ENCODE peak calls at places on chromosomes 5 and 9, in eight cellular contexts. T is dorsolateral prefrontal cortex; Z is CD4-positive, CD25-positive, alpha-beta regulatory T cell; X is AG09309; F is AG10803; S is GM23248; O is heart right ventricle; P is GM06990. V is an unnamed sample.

GRCh38 chr5:141965071-141965470 is 3.8 kb upstream of the RNF14 start:
- DNase-seq in T (no peak), Z (no peak), X (no peak), F (no peak), S (no peak), O (no peak), P (no peak), V (no peak)

GRCh38 chr9:134968011-134968822 is 50.5 kb upstream of the FCN1 start:
- DNase-seq in T (peak; percentile 27), Z (no peak), X (no peak), F (no peak), S (no peak), O (no peak), P (no peak), V (peak; percentile 26)

GRCh38 chr5:39409036-39409435 is 15.7 kb downstream of the DAB2 start:
- DNase-seq in T (no peak), Z (no peak), X (no peak), F (no peak), S (no peak), O (no peak), P (no peak), V (no peak)

GRCh38 chr9:127224883-127225739 is 39.5 kb upstream of the GARNL3 start:
- DNase-seq in T (peak; percentile 97), Z (peak; percentile 88), X (no peak), F (peak; percentile 80), S (peak; percentile 93), O (peak; percentile 99), P (peak; percentile 85), V (peak; percentile 93)

GRCh38 chr5:174223355-174223754 is 177.8 kb downstream of the NSG2 start:
- DNase-seq in T (no peak), Z (no peak), X (no peak), F (no peak), S (no peak), O (no peak), P (no peak), V (no peak)

GRCh38 chr5:13108281-13108680 is 836.2 kb downstream of the DNAH5 start:
- DNase-seq in T (no peak), Z (no peak), X (no peak), F (no peak), S (no peak), O (no peak), P (no peak), V (no peak)

GRCh38 chr9:104872959-104873850 is 54.8 kb downstream of the ABCA1 start:
- DNase-seq in T (peak; percentile 35), Z (no peak), X (peak; percentile 49), F (peak; percentile 95), S (peak; percentile 95), O (no peak), P (no peak), V (peak; percentile 88)

GRCh38 chr5:67015577-67016290 is 180.9 kb downstream of the CD180 start:
- DNase-seq in T (no peak), Z (no peak), X (no peak), F (no peak), S (no peak), O (no peak), P (no peak), V (peak; percentile 64)

GRCh38 chr5:626850-627249 is 14.7 kb downstream of the CEP72 start:
- DNase-seq in T (no peak), Z (no peak), X (peak; percentile 31), F (peak; percentile 36), S (no peak), O (no peak), P (no peak), V (no peak)

DNA sequence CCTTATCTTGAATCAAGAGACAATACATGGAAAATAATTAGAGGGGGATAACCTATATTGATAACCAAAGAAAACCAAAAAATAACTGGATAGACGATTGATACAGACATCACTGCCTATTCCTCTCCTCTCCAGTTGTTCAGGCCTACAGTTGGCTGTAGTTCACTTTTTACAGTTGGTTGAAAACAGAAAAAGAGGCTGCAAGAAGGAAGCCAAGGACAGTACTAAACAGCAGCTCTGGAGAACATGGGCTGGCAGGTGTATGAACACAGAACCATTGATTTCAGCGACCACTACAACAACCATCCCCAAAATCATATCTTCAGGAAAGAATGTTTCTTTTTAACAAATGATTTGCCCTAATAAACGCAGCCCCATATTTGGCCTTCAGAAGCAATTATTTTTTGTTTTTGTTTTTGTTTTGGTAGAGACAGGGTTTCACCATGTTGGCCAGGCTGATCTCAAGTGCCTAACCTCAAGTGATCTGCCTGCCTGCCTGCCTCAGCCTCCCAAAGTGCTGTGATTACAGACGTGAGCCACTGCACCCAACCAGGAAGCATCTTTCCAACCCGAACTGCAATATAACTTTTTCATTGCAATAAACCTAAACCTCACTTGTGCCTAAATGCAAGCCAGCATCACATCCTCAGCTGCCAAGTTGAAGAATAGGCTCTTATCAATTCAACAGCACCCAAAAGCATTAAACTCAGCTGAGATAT is 64.2 kb downstream of the MLLT3 start:
- DNase-seq in T (no peak), Z (no peak), X (no peak), F (no peak), S (peak; percentile 13), O (no peak), P (no peak), V (no peak)
- H3K4me3 ChIP-seq in T (no peak overlapping the region), Z (peak overlapping the region; percentile 5), X (no peak overlapping the region), F (no peak overlapping the region), S (peak overlapping the region; percentile 44), O (no peak overlapping the region), P (peak overlapping the region; percentile 4), V (no peak overlapping the region)

GRCh38 chr5:117431091-117431490 is 856.5 kb upstream of the SEMA6A start:
- DNase-seq in T (no peak), Z (no peak), X (no peak), F (no peak), S (no peak), O (no peak), P (no peak), V (no peak)

GRCh38 chr5:117433841-117434240 is 859.2 kb upstream of the SEMA6A start:
- DNase-seq in T (no peak), Z (no peak), X (no peak), F (no peak), S (no peak), O (no peak), P (no peak), V (no peak)

GRCh38 chr5:117436846-117437245 is 862.2 kb upstream of the SEMA6A start:
- DNase-seq in T (no peak), Z (no peak), X (no peak), F (no peak), S (no peak), O (no peak), P (no peak), V (no peak)

GRCh38 chr5:117435203-117435602 is 860.6 kb upstream of the SEMA6A start:
- DNase-seq in T (no peak), Z (no peak), X (no peak), F (no peak), S (no peak), O (no peak), P (no peak), V (no peak)

DNA sequence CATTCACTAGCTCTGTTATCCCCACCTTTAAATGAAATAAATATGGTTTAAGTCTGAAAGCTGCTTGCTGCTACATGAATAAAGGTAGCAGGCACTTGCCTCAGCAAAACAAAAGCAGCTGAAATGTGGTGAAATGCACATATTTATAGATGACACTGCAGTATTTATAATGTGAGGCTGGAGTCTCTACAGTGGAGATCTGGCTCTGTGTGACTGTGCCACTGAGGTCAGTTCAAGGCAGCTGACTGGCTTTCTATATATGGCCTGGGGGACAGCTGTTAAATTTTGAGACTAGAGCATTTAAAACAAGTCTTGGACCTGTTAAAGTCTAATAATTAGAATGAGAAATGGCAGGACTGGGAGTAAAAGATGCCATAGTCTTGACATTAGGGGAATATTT is 859.6 kb upstream of the SEMA6A start:
- DNase-seq in T (no peak), Z (no peak), X (no peak), F (no peak), S (no peak), O (no peak), P (no peak), V (no peak)
- H3K4me3 ChIP-seq in T (no peak overlapping the region), Z (no peak overlapping the region), X (no peak overlapping the region), F (no peak overlapping the region), S (no peak overlapping the region), O (no peak overlapping the region), P (no peak overlapping the region), V (no peak overlapping the region)

DNA sequence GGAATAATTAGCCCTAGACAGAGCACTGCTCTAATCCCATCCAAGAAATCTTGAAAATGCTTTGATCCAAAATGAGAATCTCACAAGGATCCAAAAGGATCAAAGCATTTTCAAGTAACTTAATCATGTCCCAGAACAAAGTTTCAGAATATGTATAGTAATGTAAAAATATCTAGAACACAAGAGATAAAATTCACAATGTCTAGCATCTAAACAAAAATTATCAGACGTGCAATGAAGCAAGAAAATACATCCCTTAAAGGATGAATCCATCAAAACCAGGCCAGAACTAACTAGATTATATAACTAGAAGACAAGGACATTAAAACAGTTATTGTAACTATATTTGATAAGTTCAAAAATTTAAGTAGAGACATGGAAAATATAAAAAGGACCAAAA is 69.3 kb downstream of the INIP start:
- DNase-seq in T (no peak), Z (no peak), X (no peak), F (no peak), S (no peak), O (no peak), P (no peak), V (no peak)
- H3K4me3 ChIP-seq in T (no peak overlapping the region), Z (no peak overlapping the region), X (no peak overlapping the region), F (no peak overlapping the region), S (no peak overlapping the region), O (no peak overlapping the region), P (no peak overlapping the region), V (no peak overlapping the region)

DNA sequence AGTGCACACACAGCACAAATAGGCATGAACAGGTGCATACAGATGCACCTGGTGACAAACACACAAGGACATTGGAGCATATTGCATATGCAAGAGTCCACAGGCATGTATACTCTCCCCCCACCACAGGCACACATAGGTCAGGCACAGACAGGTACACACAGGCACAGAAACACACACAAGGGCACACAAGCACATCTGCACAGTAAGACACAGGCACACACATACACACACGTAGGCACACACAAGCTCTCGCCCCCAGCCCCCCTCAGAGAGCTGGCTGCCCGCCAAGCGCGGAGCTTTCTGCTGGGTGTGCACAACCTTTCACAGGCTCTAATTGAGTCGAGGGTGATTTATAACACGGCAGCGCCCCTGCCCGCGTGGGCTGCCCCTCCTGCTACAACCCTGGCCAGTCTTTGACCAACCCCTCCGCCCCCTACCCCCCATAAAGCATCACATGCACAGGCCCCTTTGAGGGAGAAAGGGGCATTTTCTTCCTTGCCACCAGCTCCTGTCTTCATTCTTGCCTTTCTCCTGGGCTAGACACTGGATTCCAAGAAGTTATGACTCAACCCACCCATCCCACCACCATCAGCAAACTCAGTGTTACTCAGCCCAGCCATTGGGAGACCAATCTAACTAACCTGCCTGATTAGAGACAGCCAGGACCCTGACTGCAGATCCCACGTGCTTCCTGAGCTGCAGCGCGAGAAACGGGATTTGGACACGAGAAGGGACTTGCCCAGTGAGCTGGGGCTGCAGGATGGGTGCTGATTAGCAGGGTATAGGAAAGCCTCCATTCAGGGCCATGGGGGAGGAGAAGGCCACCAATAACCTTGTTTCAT is 42.9 kb upstream of the PSD2 start:
- DNase-seq in T (no peak), Z (no peak), X (no peak), F (peak; percentile 29), S (peak; percentile 74), O (no peak), P (no peak), V (no peak)
- H3K4me3 ChIP-seq in T (no peak overlapping the region), Z (no peak overlapping the region), X (no peak overlapping the region), F (no peak overlapping the region), S (no peak overlapping the region), O (no peak overlapping the region), P (no peak overlapping the region), V (no peak overlapping the region)

V was measured in cardiac fibroblast.